ENCODE peak calls at places on chromosomes 1 and 21, in ten cellular contexts. N is uterus, D is chondrocyte, W is brain microvascular endothelial cell, G is choroid plexus epithelial cell, X is mammary epithelial cell, C is pancreas, P is fibroblast of the aortic adventitia, Z is Calu3, Q is astrocyte of the spinal cord. S is an unnamed sample.

GRCh38 chr1:205318231-205318991 is 3.1 kb downstream of the NUAK2 start:
- DNase-seq in N (no peak), D (no peak), W (no peak), G (no peak), X (peak; percentile 93), C (no peak), P (no peak), Z (no peak), Q (no peak), S (no peak)

GRCh38 chr1:228391411-228392020 is 15.1 kb downstream of the TRIM11 start:
- DNase-seq in N (no peak), D (peak; percentile 83), W (no peak), G (no peak), X (no peak), C (peak; percentile 16), P (no peak), Z (no peak), Q (no peak), S (no peak)

GRCh38 chr1:6509603-6510291 is 18.3 kb upstream of the PLEKHG5 start:
- DNase-seq in N (no peak), D (no peak), W (no peak), G (no peak), X (no peak), C (no peak), P (no peak), Z (no peak), Q (no peak), S (no peak)

GRCh38 chr1:244010191-244010590 is 40.9 kb upstream of the ZBTB18 start:
- DNase-seq in N (no peak), D (no peak), W (no peak), G (no peak), X (no peak), C (no peak), P (no peak), Z (peak; percentile 26), Q (peak; percentile 2), S (no peak)

GRCh38 chr1:17234405-17234804 is 14.5 kb upstream of the PADI3 start:
- DNase-seq in N (no peak), D (no peak), W (no peak), G (no peak), X (no peak), C (no peak), P (no peak), Z (no peak), Q (no peak), S (no peak)

GRCh38 chr21:27480841-27481261 is 514.0 kb upstream of the ADAMTS5 start:
- DNase-seq in N (no peak), D (no peak), W (peak; percentile 28), G (peak; percentile 46), X (peak; percentile 93), C (no peak), P (peak; percentile 81), Z (peak; percentile 37), Q (peak; percentile 48), S (no peak)

GRCh38 chr1:162023547-162024501 is at the start of gene OLFML2B:
- DNase-seq in N (peak; percentile 65), D (no peak), W (peak; percentile 81), G (peak; percentile 89), X (peak; percentile 78), C (peak; percentile 55), P (peak; percentile 84), Z (peak; percentile 66), Q (peak; percentile 84), S (peak; percentile 74)

GRCh38 chr1:210700511-210700910 is 371.8 kb downstream of the HHAT start:
- DNase-seq in N (no peak), D (no peak), W (no peak), G (no peak), X (no peak), C (no peak), P (no peak), Z (no peak), Q (peak; percentile 18), S (no peak)

GRCh38 chr1:45718289-45718688 is 30.3 kb downstream of the TMEM69 start:
- DNase-seq in N (no peak), D (no peak), W (no peak), G (no peak), X (no peak), C (no peak), P (no peak), Z (no peak), Q (no peak), S (no peak)

GRCh38 chr1:13792429-13792828 is 92.4 kb downstream of the PRDM2 start:
- DNase-seq in N (no peak), D (no peak), W (peak; percentile 53), G (peak; percentile 43), X (no peak), C (no peak), P (peak; percentile 68), Z (no peak), Q (peak; percentile 60), S (no peak)

GRCh38 chr1:246554201-246554600 is 11.9 kb downstream of the TFB2M start:
- DNase-seq in N (no peak), D (no peak), W (no peak), G (no peak), X (no peak), C (no peak), P (no peak), Z (no peak), Q (no peak), S (no peak)

GRCh38 chr1:114330451-114330983 is 176.8 kb upstream of the SYT6 start:
- DNase-seq in N (no peak), D (no peak), W (no peak), G (no peak), X (no peak), C (no peak), P (no peak), Z (no peak), Q (no peak), S (no peak)

GRCh38 chr21:34988625-34989024 is 60.5 kb downstream of the RUNX1 start:
- DNase-seq in N (no peak), D (no peak), W (no peak), G (no peak), X (no peak), C (no peak), P (no peak), Z (no peak), Q (no peak), S (no peak)

DNA sequence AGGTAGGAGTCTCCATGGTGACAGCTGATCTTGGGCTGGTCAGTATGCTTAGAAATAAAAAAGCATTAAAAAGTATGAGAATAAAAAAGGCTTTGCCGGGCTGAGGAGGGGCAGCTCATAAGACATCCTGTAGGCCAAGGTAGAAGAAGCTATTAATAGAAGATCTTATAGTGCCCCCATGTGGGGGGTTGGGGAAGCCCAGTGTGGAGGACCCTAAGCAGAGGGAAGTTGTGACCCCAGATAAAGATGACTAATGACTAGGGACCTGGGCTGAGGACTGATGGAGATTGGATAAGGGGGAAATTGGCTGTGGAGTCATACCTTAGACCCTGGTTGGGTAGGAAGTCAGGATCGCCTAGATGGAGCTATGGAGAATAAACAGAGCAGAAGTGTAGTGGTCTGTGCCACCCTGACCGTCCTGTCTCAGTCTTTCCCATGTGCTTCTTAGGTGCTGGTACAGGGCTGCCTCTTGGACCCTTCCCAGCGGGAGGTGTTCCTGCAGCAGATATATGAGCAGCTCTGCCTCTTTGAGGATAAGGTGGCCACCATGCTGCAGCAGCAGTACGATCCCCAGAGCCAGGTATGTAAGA is 25.0 kb downstream of the SZT2 start:
- DNase-seq in N (no peak), D (no peak), W (peak; percentile 63), G (peak; percentile 70), X (peak; percentile 24), C (peak; percentile 49), P (peak; percentile 61), Z (peak; percentile 78), Q (peak; percentile 61), S (no peak)
- TF ChIP-seq CTCF in N (peak; percentile 60), D (peak; percentile 81), W (peak; percentile 77), G (peak; percentile 79), X (peak; percentile 53), C (peak; percentile 57), P (peak; percentile 65), Z (peak; percentile 42), Q (peak; percentile 64), S (peak; percentile 60)

GRCh38 chr21:25360593-25360992 is 246.7 kb downstream of the MRPL39 start:
- DNase-seq in N (no peak), D (no peak), W (no peak), G (peak; percentile 33), X (no peak), C (no peak), P (no peak), Z (no peak), Q (no peak), S (no peak)
- TF ChIP-seq CTCF in N (no peak), D (peak; percentile 23), W (peak; percentile 62), G (peak; percentile 66), X (no peak), C (no peak), P (peak; percentile 48), Z (no peak), Q (peak; percentile 32), S (no peak)

DNA sequence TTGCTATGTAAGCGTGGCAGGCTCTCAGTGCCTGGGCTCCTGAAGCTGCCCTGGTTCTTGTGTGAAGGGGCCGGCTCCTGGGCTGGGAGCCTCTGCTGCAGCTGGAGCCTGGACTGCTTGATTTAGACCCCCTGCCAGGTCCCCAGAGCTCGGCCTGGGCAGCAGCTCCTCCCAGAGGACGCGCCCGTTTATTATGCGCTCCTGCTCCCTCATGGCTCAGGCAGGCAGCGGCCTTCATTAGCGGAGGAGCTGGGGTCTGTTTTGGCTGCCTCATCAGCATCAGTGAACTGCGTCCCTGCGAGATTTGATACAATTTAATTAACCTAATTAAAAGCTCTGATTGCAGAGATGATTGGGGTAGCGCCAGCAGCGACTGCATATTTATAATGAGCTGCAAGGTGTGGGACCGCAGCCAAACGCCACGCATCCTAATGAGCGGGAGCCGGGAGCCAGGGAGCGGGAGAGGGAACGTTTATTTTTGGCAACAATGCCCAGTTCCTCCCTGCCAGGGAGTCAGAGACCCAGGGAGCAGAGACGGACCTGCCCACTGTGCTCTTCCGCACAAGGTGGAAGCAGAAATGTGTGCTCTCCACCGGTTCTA is 16.6 kb downstream of the UTP11 start:
- DNase-seq in N (peak; percentile 48), D (no peak), W (no peak), G (peak; percentile 80), X (no peak), C (peak; percentile 43), P (no peak), Z (no peak), Q (peak; percentile 63), S (no peak)
- TF ChIP-seq CTCF in N (no peak), D (peak; percentile 24), W (peak; percentile 33), G (peak; percentile 48), X (no peak), C (no peak), P (no peak), Z (no peak), Q (peak; percentile 34), S (peak; percentile 22)

DNA sequence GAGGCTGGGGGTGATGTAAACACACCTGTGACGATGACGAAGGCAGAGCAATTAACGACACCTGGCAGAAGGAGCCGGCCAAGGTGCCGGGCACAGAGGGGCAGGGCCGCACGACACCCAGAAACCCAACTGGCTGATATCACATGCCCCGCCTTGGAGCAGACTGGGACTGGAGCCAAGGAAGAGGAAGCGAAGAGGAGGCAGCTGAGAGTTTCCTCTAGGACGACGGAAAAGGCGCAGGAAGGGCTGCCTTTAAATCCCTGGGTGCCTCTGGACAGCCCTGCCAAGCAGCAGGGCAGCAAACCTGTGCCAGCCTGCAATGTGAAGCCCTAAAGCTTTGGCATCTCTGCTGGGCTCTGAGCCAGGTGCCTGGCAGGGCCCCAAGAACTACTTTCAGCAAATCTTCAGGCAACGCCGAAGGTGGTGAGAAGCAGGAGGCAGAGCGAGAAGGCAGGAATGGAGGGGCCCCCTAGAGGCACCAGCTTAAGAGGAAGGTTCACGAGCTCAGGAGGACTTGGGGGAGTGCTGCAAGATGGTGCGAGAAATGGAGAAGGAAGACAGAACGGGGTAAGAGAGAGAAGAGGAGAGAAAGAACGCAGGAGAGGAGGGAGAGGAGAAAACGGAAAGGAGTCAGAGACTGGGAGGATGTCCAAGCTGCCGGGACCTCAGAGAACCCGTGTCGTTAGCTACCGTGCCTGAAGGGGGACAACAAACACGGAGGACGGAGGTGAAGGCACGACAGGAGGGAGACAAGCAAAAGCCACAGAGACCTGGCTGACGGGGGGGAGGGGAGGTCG is 25.3 kb upstream of the PEF1 start:
- DNase-seq in N (peak; percentile 66), D (no peak), W (peak; percentile 22), G (peak; percentile 73), X (peak; percentile 86), C (peak; percentile 95), P (peak; percentile 53), Z (peak; percentile 83), Q (peak; percentile 68), S (no peak)
- TF ChIP-seq CTCF in N (peak; percentile 40), D (peak; percentile 68), W (peak; percentile 56), G (peak; percentile 48), X (peak; percentile 37), C (no peak), P (no peak), Z (peak; percentile 32), Q (peak; percentile 40), S (peak; percentile 46)

S was measured in D721Med.